ENCODE peak calls at places on chromosomes 3 and 15, in five cellular contexts. One of them, this sample, is unnamed. For H3K9me3, the result is how much of the 10 kb centered on the place peaks cover.

GRCh38 chr3:155254445-155254844 is 39.0 kb downstream of the STRIT1 start:
- DNase-seq in endodermal cell: no peak
- DNase-seq in CD4-positive, CD25-positive, alpha-beta regulatory T cell: no peak
- DNase-seq in left ventricle myocardium inferior: no peak
- DNase-seq in fibroblast of lung: no peak
- DNase-seq in this sample: no peak

GRCh38 chr15:68352401-68353062 is 75.0 kb downstream of the FEM1B start:
- DNase-seq in endodermal cell: no peak
- DNase-seq in left ventricle myocardium inferior: no peak
- DNase-seq in fibroblast of lung: peak
- DNase-seq in CD4-positive, CD25-positive, alpha-beta regulatory T cell: no peak
- DNase-seq in this sample: no peak

GRCh38 chr3:149751551-149751950 is 738 bp downstream of the COMMD2 start:
- DNase-seq in CD4-positive, CD25-positive, alpha-beta regulatory T cell: no peak
- DNase-seq in fibroblast of lung: peak
- DNase-seq in left ventricle myocardium inferior: no peak
- DNase-seq in endodermal cell: no peak
- DNase-seq in this sample: no peak

GRCh38 chr3:21750831-21751391 is at the start of gene ZNF385D:
- DNase-seq in endodermal cell: peak
- DNase-seq in left ventricle myocardium inferior: peak
- DNase-seq in CD4-positive, CD25-positive, alpha-beta regulatory T cell: no peak
- DNase-seq in fibroblast of lung: peak
- DNase-seq in this sample: no peak

GRCh38 chr3:155572085-155572484 is 172.8 kb downstream of the PLCH1 start:
- DNase-seq in CD4-positive, CD25-positive, alpha-beta regulatory T cell: no peak
- DNase-seq in fibroblast of lung: peak
- DNase-seq in left ventricle myocardium inferior: no peak
- DNase-seq in endodermal cell: no peak
- DNase-seq in this sample: no peak

GRCh38 chr15:72782993-72783562 is 480 bp downstream of the ADPGK start:
- DNase-seq in CD4-positive, CD25-positive, alpha-beta regulatory T cell: peak
- DNase-seq in left ventricle myocardium inferior: peak
- DNase-seq in fibroblast of lung: no peak
- DNase-seq in endodermal cell: peak
- DNase-seq in this sample: no peak

GRCh38 chr3:20040476-20041196 is 390 bp downstream of the KAT2B start:
- DNase-seq in fibroblast of lung: peak
- DNase-seq in left ventricle myocardium inferior: peak
- DNase-seq in endodermal cell: peak
- DNase-seq in CD4-positive, CD25-positive, alpha-beta regulatory T cell: peak
- DNase-seq in this sample: peak

GRCh38 chr3:186909078-186909853 is 21.1 kb upstream of the ST6GAL1 start:
- DNase-seq in left ventricle myocardium inferior: no peak
- DNase-seq in endodermal cell: peak
- DNase-seq in fibroblast of lung: no peak
- DNase-seq in CD4-positive, CD25-positive, alpha-beta regulatory T cell: peak
- DNase-seq in this sample: peak

GRCh38 chr3:4999626-5000184 is 20.5 kb downstream of the BHLHE40 start:
- DNase-seq in CD4-positive, CD25-positive, alpha-beta regulatory T cell: no peak
- DNase-seq in left ventricle myocardium inferior: no peak
- DNase-seq in endodermal cell: peak
- DNase-seq in fibroblast of lung: no peak
- DNase-seq in this sample: no peak

GRCh38 chr3:15942936-15943335 is 145.2 kb upstream of the ANKRD28 start:
- DNase-seq in endodermal cell: no peak
- DNase-seq in fibroblast of lung: no peak
- DNase-seq in left ventricle myocardium inferior: no peak
- DNase-seq in CD4-positive, CD25-positive, alpha-beta regulatory T cell: no peak
- DNase-seq in this sample: no peak

GRCh38 chr3:187188931-187189330 is 8.4 kb upstream of the RTP1 start:
- DNase-seq in left ventricle myocardium inferior: no peak
- DNase-seq in fibroblast of lung: peak
- DNase-seq in endodermal cell: no peak
- DNase-seq in CD4-positive, CD25-positive, alpha-beta regulatory T cell: no peak
- DNase-seq in this sample: no peak

GRCh38 chr3:4447600-4448561 is 19.2 kb downstream of the SUMF1 start:
- DNase-seq in fibroblast of lung: no peak
- DNase-seq in CD4-positive, CD25-positive, alpha-beta regulatory T cell: no peak
- DNase-seq in left ventricle myocardium inferior: no peak
- DNase-seq in endodermal cell: no peak
- DNase-seq in this sample: no peak

GRCh38 chr15:43225201-43225949 is 4.6 kb upstream of the EPB42 start:
- DNase-seq in fibroblast of lung: peak
- DNase-seq in CD4-positive, CD25-positive, alpha-beta regulatory T cell: no peak
- DNase-seq in endodermal cell: peak
- DNase-seq in left ventricle myocardium inferior: no peak
- DNase-seq in this sample: no peak

DNA sequence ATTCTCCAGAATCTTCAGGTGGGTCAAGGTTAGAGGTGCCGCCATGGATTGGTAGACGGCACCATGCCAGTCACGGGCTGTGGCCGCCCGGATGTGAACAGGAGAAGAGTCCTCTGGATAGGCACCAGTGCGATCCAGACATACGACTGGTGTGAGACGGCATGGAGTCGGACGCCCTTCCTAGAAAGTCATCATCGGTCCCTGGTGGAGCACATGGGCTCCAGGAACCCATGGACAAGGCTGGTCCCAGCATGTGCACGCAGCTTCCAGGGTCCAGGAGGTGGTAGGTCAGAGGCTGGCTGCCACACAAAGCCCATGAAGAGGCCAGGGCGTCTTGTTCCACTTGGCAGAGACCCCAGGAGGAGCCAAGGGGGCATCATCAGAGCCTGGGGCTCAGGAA is 276.1 kb upstream of the LRRC3B start:
- DNase-seq in CD4-positive, CD25-positive, alpha-beta regulatory T cell: no peak
- DNase-seq in left ventricle myocardium inferior: no peak
- DNase-seq in endodermal cell: no peak
- DNase-seq in fibroblast of lung: no peak
- DNase-seq in this sample: no peak
- H3K9me3 ChIP-seq in CD4-positive, CD25-positive, alpha-beta regulatory T cell: under half
- H3K9me3 ChIP-seq in left ventricle myocardium inferior: under half
- H3K9me3 ChIP-seq in endodermal cell: under half
- H3K9me3 ChIP-seq in fibroblast of lung: under half
- H3K9me3 ChIP-seq in this sample: under half

DNA sequence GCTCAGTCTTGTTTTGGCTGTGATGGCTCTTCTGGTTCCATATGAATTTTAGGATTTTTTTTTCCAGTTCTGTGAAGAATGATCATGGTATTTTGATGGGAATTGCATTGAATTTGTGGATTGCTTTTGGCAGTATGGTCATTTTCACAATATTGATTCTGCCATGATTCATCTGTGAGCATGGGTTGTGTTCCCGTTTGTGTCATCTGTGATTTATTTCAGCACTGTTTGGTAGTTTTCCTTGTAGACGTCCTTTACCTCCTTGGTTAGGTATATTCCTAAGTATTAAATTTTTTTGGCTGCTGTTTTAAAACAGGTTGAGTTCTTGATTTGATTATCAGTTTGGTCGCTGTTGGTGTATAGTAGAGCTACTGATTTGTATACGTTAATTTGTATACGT is 18.5 kb downstream of the TCF12 start:
- DNase-seq in CD4-positive, CD25-positive, alpha-beta regulatory T cell: no peak
- DNase-seq in fibroblast of lung: no peak
- DNase-seq in left ventricle myocardium inferior: no peak
- DNase-seq in endodermal cell: no peak
- DNase-seq in this sample: no peak
- H3K9me3 ChIP-seq in CD4-positive, CD25-positive, alpha-beta regulatory T cell: under half
- H3K9me3 ChIP-seq in fibroblast of lung: under half
- H3K9me3 ChIP-seq in left ventricle myocardium inferior: under half
- H3K9me3 ChIP-seq in endodermal cell: under half
- H3K9me3 ChIP-seq in this sample: under half

DNA sequence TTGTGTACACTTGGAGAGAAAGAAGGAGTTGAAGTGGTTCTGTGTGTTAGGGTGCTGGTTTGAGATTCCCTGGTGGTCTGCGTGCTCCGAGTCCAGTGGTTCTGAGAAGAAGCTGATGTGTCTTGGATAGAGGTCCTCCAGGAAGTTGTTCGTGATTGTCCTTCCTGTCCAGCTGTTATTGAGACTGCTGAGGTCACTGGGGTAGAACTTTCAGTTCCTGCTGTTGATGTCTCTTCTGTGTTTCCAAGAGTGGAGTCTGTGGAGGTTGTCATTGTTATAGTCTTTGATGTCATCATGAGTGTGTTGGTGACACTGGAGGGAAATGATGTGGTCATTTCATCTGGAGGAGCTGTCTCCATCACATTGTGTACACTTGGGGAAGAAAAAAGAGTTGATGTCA is 20.8 kb downstream of the MUC4 start:
- DNase-seq in endodermal cell: no peak
- DNase-seq in CD4-positive, CD25-positive, alpha-beta regulatory T cell: no peak
- DNase-seq in fibroblast of lung: no peak
- DNase-seq in left ventricle myocardium inferior: no peak
- DNase-seq in this sample: no peak
- H3K9me3 ChIP-seq in endodermal cell: under half
- H3K9me3 ChIP-seq in CD4-positive, CD25-positive, alpha-beta regulatory T cell: under half
- H3K9me3 ChIP-seq in fibroblast of lung: under half
- H3K9me3 ChIP-seq in left ventricle myocardium inferior: under half
- H3K9me3 ChIP-seq in this sample: under half

GRCh38 chr3:1294566-1294965 is 201.7 kb downstream of the CNTN6 start:
- DNase-seq in fibroblast of lung: peak
- DNase-seq in left ventricle myocardium inferior: no peak
- DNase-seq in endodermal cell: no peak
- DNase-seq in CD4-positive, CD25-positive, alpha-beta regulatory T cell: no peak
- DNase-seq in this sample: no peak
- H3K9me3 ChIP-seq in fibroblast of lung: under half
- H3K9me3 ChIP-seq in left ventricle myocardium inferior: under half
- H3K9me3 ChIP-seq in endodermal cell: under half
- H3K9me3 ChIP-seq in CD4-positive, CD25-positive, alpha-beta regulatory T cell: under half
- H3K9me3 ChIP-seq in this sample: under half

DNA sequence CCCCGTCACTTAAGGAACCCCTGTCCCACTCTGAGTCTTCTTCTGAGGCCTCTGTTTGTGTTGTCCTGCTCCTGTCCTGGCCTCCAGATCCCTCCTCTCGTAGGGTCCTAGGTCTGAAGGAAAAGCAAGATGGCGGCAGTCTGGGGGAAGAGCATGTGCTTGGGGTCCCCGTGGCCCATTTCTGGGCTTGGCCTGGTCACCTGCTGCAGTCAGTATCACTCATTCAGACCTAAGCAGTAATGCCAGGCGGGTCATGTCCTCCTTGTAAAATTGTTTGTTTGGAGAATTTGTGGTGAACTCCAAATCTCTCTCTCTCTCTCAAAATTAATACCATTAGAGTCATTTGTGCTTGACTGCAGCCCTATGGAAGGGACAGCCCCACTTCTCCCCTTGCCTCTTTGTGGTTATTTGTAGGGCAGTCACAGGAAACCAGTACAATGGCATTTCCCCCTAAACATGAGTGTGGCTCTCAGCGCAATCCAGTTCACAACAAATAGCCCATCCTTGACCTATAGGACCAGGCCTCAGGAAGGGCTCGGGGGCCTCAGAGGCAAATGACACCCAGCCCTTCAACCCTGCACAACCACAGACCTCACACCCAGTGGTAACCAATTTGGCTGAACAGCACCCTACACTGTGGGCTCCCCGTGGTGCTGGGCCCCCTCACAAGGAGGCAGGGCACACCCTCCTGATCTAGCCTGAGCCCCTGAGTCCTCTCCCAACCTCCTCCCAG is 173.5 kb downstream of the OR4M2 start:
- DNase-seq in left ventricle myocardium inferior: no peak
- DNase-seq in endodermal cell: no peak
- DNase-seq in fibroblast of lung: no peak
- DNase-seq in CD4-positive, CD25-positive, alpha-beta regulatory T cell: no peak
- DNase-seq in this sample: no peak
- H3K9me3 ChIP-seq in left ventricle myocardium inferior: under half
- H3K9me3 ChIP-seq in endodermal cell: half or more
- H3K9me3 ChIP-seq in fibroblast of lung: under half
- H3K9me3 ChIP-seq in CD4-positive, CD25-positive, alpha-beta regulatory T cell: under half
- H3K9me3 ChIP-seq in this sample: under half

GRCh38 chr15:26235864-26236263 is 372.7 kb upstream of the ATP10A start:
- DNase-seq in endodermal cell: peak
- DNase-seq in fibroblast of lung: no peak
- DNase-seq in left ventricle myocardium inferior: no peak
- DNase-seq in CD4-positive, CD25-positive, alpha-beta regulatory T cell: no peak
- DNase-seq in this sample: no peak

GRCh38 chr15:26235148-26235769 is 372.1 kb upstream of the ATP10A start:
- DNase-seq in CD4-positive, CD25-positive, alpha-beta regulatory T cell: no peak
- DNase-seq in fibroblast of lung: no peak
- DNase-seq in endodermal cell: peak
- DNase-seq in left ventricle myocardium inferior: no peak
- DNase-seq in this sample: no peak
- H3K9me3 ChIP-seq in CD4-positive, CD25-positive, alpha-beta regulatory T cell: under half
- H3K9me3 ChIP-seq in fibroblast of lung: under half
- H3K9me3 ChIP-seq in endodermal cell: under half
- H3K9me3 ChIP-seq in left ventricle myocardium inferior: under half
- H3K9me3 ChIP-seq in this sample: under half

DNA sequence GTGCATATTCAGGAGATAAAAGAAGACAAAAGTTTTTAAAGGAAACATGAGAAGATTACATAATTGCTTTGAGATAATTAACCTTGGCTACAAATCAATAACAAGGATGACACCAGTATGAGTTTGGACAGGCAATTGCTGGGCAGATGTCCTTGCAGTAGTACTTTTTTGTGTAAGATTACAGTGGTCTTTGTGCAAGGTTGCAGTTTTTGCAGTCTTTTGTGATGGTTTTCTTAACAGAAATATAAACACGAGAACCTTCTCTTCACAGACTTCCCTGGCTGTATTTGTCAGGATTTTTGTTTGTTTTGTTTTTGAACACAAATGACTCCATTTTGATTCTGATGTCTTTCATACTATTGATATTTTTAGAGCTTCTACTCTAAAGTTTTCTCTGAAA is 128.3 kb upstream of the ALCAM start:
- DNase-seq in CD4-positive, CD25-positive, alpha-beta regulatory T cell: no peak
- DNase-seq in fibroblast of lung: no peak
- DNase-seq in left ventricle myocardium inferior: no peak
- DNase-seq in endodermal cell: no peak
- DNase-seq in this sample: no peak
- H3K9me3 ChIP-seq in CD4-positive, CD25-positive, alpha-beta regulatory T cell: under half
- H3K9me3 ChIP-seq in fibroblast of lung: under half
- H3K9me3 ChIP-seq in left ventricle myocardium inferior: under half
- H3K9me3 ChIP-seq in endodermal cell: under half
- H3K9me3 ChIP-seq in this sample: under half

GRCh38 chr15:25568751-25569150 is 129.9 kb upstream of the UBE3A start:
- DNase-seq in fibroblast of lung: peak
- DNase-seq in left ventricle myocardium inferior: peak
- DNase-seq in endodermal cell: no peak
- DNase-seq in CD4-positive, CD25-positive, alpha-beta regulatory T cell: no peak
- DNase-seq in this sample: no peak
- H3K9me3 ChIP-seq in fibroblast of lung: under half
- H3K9me3 ChIP-seq in left ventricle myocardium inferior: under half
- H3K9me3 ChIP-seq in endodermal cell: under half
- H3K9me3 ChIP-seq in CD4-positive, CD25-positive, alpha-beta regulatory T cell: under half
- H3K9me3 ChIP-seq in this sample: under half

GRCh38 chr3:191154827-191155226 is 44.2 kb upstream of the OSTN start:
- DNase-seq in CD4-positive, CD25-positive, alpha-beta regulatory T cell: no peak
- DNase-seq in fibroblast of lung: no peak
- DNase-seq in endodermal cell: no peak
- DNase-seq in left ventricle myocardium inferior: no peak
- DNase-seq in this sample: no peak

GRCh38 chr3:191148131-191148530 is 50.9 kb upstream of the OSTN start:
- DNase-seq in CD4-positive, CD25-positive, alpha-beta regulatory T cell: no peak
- DNase-seq in endodermal cell: no peak
- DNase-seq in left ventricle myocardium inferior: no peak
- DNase-seq in fibroblast of lung: no peak
- DNase-seq in this sample: no peak

GRCh38 chr3:191151653-191152052 is 47.4 kb upstream of the OSTN start:
- DNase-seq in fibroblast of lung: no peak
- DNase-seq in CD4-positive, CD25-positive, alpha-beta regulatory T cell: no peak
- DNase-seq in endodermal cell: no peak
- DNase-seq in left ventricle myocardium inferior: no peak
- DNase-seq in this sample: no peak
- H3K9me3 ChIP-seq in fibroblast of lung: under half
- H3K9me3 ChIP-seq in CD4-positive, CD25-positive, alpha-beta regulatory T cell: under half
- H3K9me3 ChIP-seq in endodermal cell: under half
- H3K9me3 ChIP-seq in left ventricle myocardium inferior: under half
- H3K9me3 ChIP-seq in this sample: under half

This sample was measured in T-helper 17 cell.